ENCODE peak calls at places on chromosomes 4 and X, in ten cellular contexts. T is Calu3; K is A549; Q is GM20000; J is spleen; L is progenitor cell of endocrine pancreas; V is H9; X is heart left ventricle; W is activated CD8-positive, alpha-beta T cell treated with anti-CD3 and anti-CD28 coated beads for 36 hours; H is lung. S is an unnamed sample.

GRCh38 chrX:125205918-125206665 is 113.6 kb upstream of the TEX13C start:
- DNase-seq in T (no peak), K (peak; percentile 43), Q (no peak), J (peak; percentile 66), L (peak; percentile 14), V (peak; percentile 66), X (peak; percentile 18), W (no peak), H (no peak), S (peak; percentile 45)

GRCh38 chr4:42632653-42633382 is 24.1 kb downstream of the ATP8A1 start:
- DNase-seq in T (no peak), K (no peak), Q (no peak), J (no peak), L (no peak), V (no peak), X (no peak), W (no peak), H (no peak), S (no peak)

GRCh38 chr4:137393043-137393442 is 139.3 kb downstream of the PCDH18 start:
- DNase-seq in T (no peak), K (no peak), Q (no peak), J (no peak), L (no peak), V (no peak), X (peak; percentile 32), W (no peak), H (no peak), S (no peak)

GRCh38 chr4:143294310-143294709 is 42.4 kb upstream of the GAB1 start:
- DNase-seq in T (no peak), K (no peak), Q (no peak), J (no peak), L (no peak), V (no peak), X (peak; percentile 91), W (no peak), H (peak; percentile 65), S (no peak)

GRCh38 chrX:136259543-136259942 is 8.3 kb upstream of the MAP7D3 start:
- DNase-seq in T (no peak), K (no peak), Q (no peak), J (no peak), L (no peak), V (no peak), X (no peak), W (peak; percentile 24), H (no peak), S (no peak)

GRCh38 chr4:127709456-127709855 is 20.7 kb upstream of the SLC25A31 start:
- DNase-seq in T (no peak), K (no peak), Q (no peak), J (no peak), L (no peak), V (no peak), X (no peak), W (no peak), H (no peak), S (no peak)

GRCh38 chr4:76947369-76947768 is 2.2 kb upstream of the SEPTIN11 start:
- DNase-seq in T (no peak), K (no peak), Q (no peak), J (no peak), L (no peak), V (no peak), X (no peak), W (no peak), H (no peak), S (no peak)

GRCh38 chrX:41785685-41786084 is 61.7 kb downstream of the GPR82 start:
- DNase-seq in T (no peak), K (no peak), Q (no peak), J (no peak), L (no peak), V (no peak), X (no peak), W (no peak), H (no peak), S (no peak)

GRCh38 chrX:37785569-37785968 is 5.7 kb downstream of the CYBB start:
- DNase-seq in T (peak; percentile 10), K (no peak), Q (no peak), J (peak; percentile 50), L (no peak), V (no peak), X (peak; percentile 24), W (no peak), H (no peak), S (no peak)

GRCh38 chr4:169114341-169114974 is 104.4 kb upstream of the CBR4 start:
- DNase-seq in T (no peak), K (no peak), Q (no peak), J (no peak), L (no peak), V (no peak), X (no peak), W (no peak), H (no peak), S (no peak)

GRCh38 chr4:169116270-169116901 is 106.3 kb upstream of the CBR4 start:
- DNase-seq in T (no peak), K (no peak), Q (no peak), J (no peak), L (no peak), V (no peak), X (no peak), W (no peak), H (no peak), S (no peak)

GRCh38 chr4:169115144-169115896 is 105.3 kb upstream of the CBR4 start:
- DNase-seq in T (peak; percentile 15), K (no peak), Q (no peak), J (no peak), L (no peak), V (no peak), X (no peak), W (no peak), H (no peak), S (no peak)

GRCh38 chr4:169117591-169118081 is 107.6 kb upstream of the CBR4 start:
- DNase-seq in T (no peak), K (no peak), Q (no peak), J (no peak), L (no peak), V (no peak), X (no peak), W (no peak), H (no peak), S (no peak)

GRCh38 chr4:169115897-169116254 is 105.8 kb upstream of the CBR4 start:
- DNase-seq in T (peak; percentile 78), K (peak; percentile 48), Q (no peak), J (no peak), L (no peak), V (no peak), X (no peak), W (peak; percentile 27), H (peak; percentile 65), S (no peak)
- TF ChIP-seq CTCF in T (no peak), K (no peak), Q (no peak), J (no peak), L (no peak), V (no peak), X (no peak), W (no peak), H (no peak), S (no peak)

DNA sequence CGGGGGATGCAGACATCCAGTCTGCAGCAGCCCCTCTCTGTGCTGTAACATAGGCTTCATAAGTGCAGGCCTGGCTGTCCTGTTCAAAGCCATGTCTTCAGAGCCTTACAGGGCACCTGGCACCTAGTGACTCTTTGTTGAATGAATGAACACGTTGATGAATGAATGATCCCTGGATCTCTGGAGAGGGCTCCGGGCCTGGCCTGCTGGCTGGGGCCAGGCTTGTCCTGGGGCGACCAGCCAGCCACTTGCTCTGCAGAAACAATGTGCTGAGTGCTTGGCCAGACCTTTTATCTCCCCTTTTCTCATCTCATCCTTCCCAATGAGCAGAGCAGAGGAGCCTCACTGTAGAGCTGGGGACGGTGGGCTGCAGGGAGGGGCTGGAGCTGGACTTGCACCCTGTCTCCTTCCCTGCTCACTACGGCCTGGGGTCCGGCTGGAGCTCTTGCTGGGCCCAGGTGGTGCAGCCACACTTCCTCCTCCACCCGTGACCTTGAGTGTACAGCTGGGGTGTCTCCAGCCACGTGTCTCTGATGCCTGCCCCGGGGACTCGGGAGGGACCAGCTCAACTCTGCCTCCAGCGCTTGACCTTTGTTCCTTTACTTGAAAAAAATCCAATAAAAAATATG is 77.9 kb downstream of the PSAPL1 start:
- DNase-seq in T (no peak), K (no peak), Q (no peak), J (no peak), L (no peak), V (no peak), X (no peak), W (no peak), H (no peak), S (no peak)
- TF ChIP-seq CTCF in T (no peak), K (no peak), Q (no peak), J (no peak), L (no peak), V (no peak), X (no peak), W (no peak), H (no peak), S (no peak)

GRCh38 chr4:104532677-104533076 is 38.0 kb upstream of the CXXC4 start:
- DNase-seq in T (no peak), K (no peak), Q (no peak), J (no peak), L (no peak), V (no peak), X (no peak), W (no peak), H (no peak), S (no peak)

GRCh38 chr4:104531390-104531789 is 36.7 kb upstream of the CXXC4 start:
- DNase-seq in T (no peak), K (no peak), Q (no peak), J (no peak), L (no peak), V (no peak), X (no peak), W (no peak), H (no peak), S (no peak)
- TF ChIP-seq CTCF in T (no peak), K (no peak), Q (no peak), J (no peak), L (no peak), V (no peak), X (peak; percentile 55), W (no peak), H (no peak), S (no peak)

GRCh38 chr4:126603851-126604250 is 1028.9 kb upstream of the INTU start:
- DNase-seq in T (no peak), K (no peak), Q (no peak), J (no peak), L (no peak), V (no peak), X (no peak), W (no peak), H (no peak), S (no peak)

GRCh38 chr4:126603210-126603609 is 1029.5 kb upstream of the INTU start:
- DNase-seq in T (no peak), K (no peak), Q (no peak), J (no peak), L (no peak), V (no peak), X (no peak), W (no peak), H (no peak), S (no peak)

DNA sequence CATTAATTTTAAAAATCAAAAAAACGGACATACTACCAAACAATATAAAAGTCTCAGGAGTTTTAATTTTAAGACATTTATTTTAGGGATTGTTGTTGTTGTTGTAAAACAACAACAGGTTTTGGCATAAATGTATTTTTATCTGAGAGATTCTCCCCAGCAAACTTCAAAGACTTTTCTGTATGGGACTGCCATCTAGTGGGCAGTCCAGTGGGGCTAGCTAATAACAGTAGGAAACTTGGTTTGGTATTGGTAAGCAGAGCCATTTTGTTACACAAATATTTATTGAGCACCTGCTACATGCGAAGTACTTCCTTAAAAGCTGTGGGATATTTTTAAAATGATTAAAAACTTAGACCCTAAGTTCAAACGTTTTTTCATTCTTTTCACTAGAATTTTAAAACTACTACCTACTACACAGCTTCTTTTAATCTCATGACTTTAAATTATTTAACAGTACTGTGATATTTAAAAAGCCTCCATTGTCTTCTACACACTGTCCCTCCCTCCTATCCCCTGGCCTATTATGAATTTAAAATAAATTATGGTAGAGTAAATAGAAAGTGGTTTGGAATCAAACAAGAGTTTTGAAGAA is 1028.4 kb upstream of the INTU start:
- DNase-seq in T (peak; percentile 23), K (peak; percentile 30), Q (peak; percentile 17), J (no peak), L (no peak), V (no peak), X (no peak), W (no peak), H (no peak), S (peak; percentile 24)
- TF ChIP-seq CTCF in T (no peak), K (peak; percentile 39), Q (no peak), J (peak; percentile 21), L (peak; percentile 72), V (peak; percentile 78), X (peak; percentile 68), W (no peak), H (no peak), S (peak; percentile 65)